ENCODE peak calls at places on chromosome 1, in eight cellular contexts. A, V, N, C, Q, U, M and D are unnamed samples.

GRCh38 chr1:169240449-169241242 is 127.0 kb downstream of the NME7 start:
- DNase-seq in A (no peak), N (no peak), Q (peak), U (no peak), C (no peak), V (peak), M (no peak), D (no peak)

GRCh38 chr1:229185913-229186312 is 85.0 kb upstream of the RAB4A start:
- DNase-seq in A (no peak), C (no peak), Q (no peak), U (no peak), V (no peak), N (no peak), M (no peak), D (no peak)

GRCh38 chr1:168121314-168122029 is 15.3 kb downstream of the GPR161 start:
- DNase-seq in U (peak), N (no peak), M (no peak), C (peak), V (peak), A (no peak), Q (peak), D (no peak)

GRCh38 chr1:192877283-192877886 is 68.5 kb downstream of the RGS2 start:
- DNase-seq in A (no peak), N (no peak), C (no peak), M (no peak), U (no peak), Q (peak), V (peak), D (no peak)

GRCh38 chr1:76190749-76191424 is 116.3 kb downstream of the ST6GALNAC3 start:
- DNase-seq in Q (no peak), C (no peak), N (no peak), V (no peak), U (no peak), M (no peak), A (no peak), D (no peak)

GRCh38 chr1:38076038-38076437 is 29.4 kb upstream of the POU3F1 start:
- DNase-seq in V (no peak), C (no peak), A (no peak), N (no peak), U (peak), Q (peak), M (peak), D (no peak)

GRCh38 chr1:198492872-198493271 is 47.6 kb downstream of the ATP6V1G3 start:
- DNase-seq in N (peak), M (no peak), U (no peak), Q (peak), V (peak), C (no peak), A (no peak), D (peak)

GRCh38 chr1:41700986-41701535 is 216.6 kb upstream of the EDN2 start:
- DNase-seq in Q (no peak), V (no peak), A (no peak), C (no peak), U (no peak), M (no peak), N (no peak), D (no peak)

GRCh38 chr1:92653605-92654381 is 131.1 kb downstream of the EVI5 start:
- DNase-seq in V (no peak), N (no peak), U (no peak), C (no peak), M (no peak), A (no peak), Q (no peak), D (no peak)

GRCh38 chr1:154730251-154730650 is 122.3 kb upstream of the ADAR start:
- DNase-seq in V (peak), U (peak), A (no peak), N (no peak), Q (peak), C (no peak), M (peak), D (no peak)

GRCh38 chr1:178660484-178660883 is 64.6 kb upstream of the RALGPS2 start:
- DNase-seq in C (no peak), U (no peak), V (no peak), A (no peak), Q (no peak), N (no peak), M (no peak), D (no peak)

GRCh38 chr1:47710075-47711071 is 272.5 kb downstream of the FOXD2 start:
- DNase-seq in Q (peak), U (peak), V (peak), C (peak), A (peak), M (peak), N (peak), D (peak)

GRCh38 chr1:15557594-15557993 is 27.3 kb downstream of the AGMAT start:
- DNase-seq in A (peak), C (peak), U (no peak), V (no peak), M (no peak), N (no peak), Q (peak), D (no peak)